ENCODE peak calls at places on chromosome 20, in seven cellular contexts. A is GM12865, S is cardiac muscle cell, B is heart right ventricle, G is fibroblast of mammary gland, L is PC-9, R is brain microvascular endothelial cell. O is an unnamed sample.

GRCh38 chr20:13717631-13718044 is 67.1 kb downstream of the ESF1 start:
- DNase-seq in A (peak; percentile 76), S (no peak), B (no peak), G (peak; percentile 11), L (no peak), R (no peak), O (peak; percentile 73)

GRCh38 chr20:57584768-57585461 is 24.0 kb downstream of the PCK1 start:
- DNase-seq in A (no peak), S (no peak), B (no peak), G (no peak), L (no peak), R (no peak), O (no peak)

GRCh38 chr20:46246527-46246926 is 61.8 kb downstream of the CDH22 start:
- DNase-seq in A (no peak), S (no peak), B (no peak), G (no peak), L (no peak), R (no peak), O (no peak)

GRCh38 chr20:44448753-44449546 is 26.7 kb upstream of the TTPAL start:
- DNase-seq in A (peak; percentile 78), S (no peak), B (no peak), G (peak; percentile 34), L (no peak), R (no peak), O (peak; percentile 35)

GRCh38 chr20:31738729-31739549 is at the start of gene TPX2:
- DNase-seq in A (peak; percentile 96), S (peak; percentile 98), B (peak; percentile 96), G (peak; percentile 97), L (peak; percentile 92), R (peak; percentile 97), O (peak; percentile 97)

GRCh38 chr20:14582855-14583254 is 245.4 kb upstream of the FLRT3 start:
- DNase-seq in A (no peak), S (no peak), B (no peak), G (peak; percentile 58), L (no peak), R (no peak), O (no peak)

GRCh38 chr20:56249244-56249955 is 868 bp downstream of the MC3R start:
- DNase-seq in A (peak; percentile 9), S (no peak), B (no peak), G (peak; percentile 13), L (no peak), R (no peak), O (peak; percentile 28)

GRCh38 chr20:42258568-42258967 is 640.4 kb upstream of the CHD6 start:
- DNase-seq in A (no peak), S (no peak), B (no peak), G (no peak), L (no peak), R (no peak), O (no peak)

GRCh38 chr20:49132995-49133451 is 55.1 kb downstream of the STAU1 start:
- DNase-seq in A (peak; percentile 71), S (peak; percentile 72), B (peak; percentile 58), G (peak; percentile 79), L (peak; percentile 50), R (peak; percentile 45), O (peak; percentile 59)

GRCh38 chr20:57774111-57774880 is 64.5 kb upstream of the PMEPA1 start:
- DNase-seq in A (no peak), S (no peak), B (no peak), G (no peak), L (no peak), R (no peak), O (no peak)

GRCh38 chr20:35871311-35871771 is 83.0 kb downstream of the SCAND1 start:
- DNase-seq in A (no peak), S (no peak), B (peak; percentile 49), G (peak; percentile 56), L (no peak), R (peak; percentile 68), O (no peak)

GRCh38 chr20:4159765-4160490 is 144.6 kb upstream of the RNF24 start:
- DNase-seq in A (no peak), S (no peak), B (no peak), G (no peak), L (no peak), R (no peak), O (no peak)

GRCh38 chr20:53081916-53082863 is 110.0 kb downstream of the TSHZ2 start:
- DNase-seq in A (no peak), S (no peak), B (no peak), G (peak; percentile 22), L (no peak), R (no peak), O (no peak)

GRCh38 chr20:48571945-48572589 is 255.7 kb downstream of the PREX1 start:
- DNase-seq in A (no peak), S (no peak), B (no peak), G (no peak), L (no peak), R (no peak), O (no peak)

GRCh38 chr20:32586291-32586690 is 1.2 kb upstream of the NOL4L start:
- DNase-seq in A (no peak), S (no peak), B (no peak), G (no peak), L (no peak), R (no peak), O (no peak)

GRCh38 chr20:35598476-35598875 is 17.2 kb upstream of the SPAG4 start:
- DNase-seq in A (no peak), S (no peak), B (no peak), G (no peak), L (no peak), R (no peak), O (no peak)

GRCh38 chr20:44745560-44746366 is at the start of gene KCNK15:
- DNase-seq in A (peak; percentile 12), S (peak; percentile 61), B (peak; percentile 32), G (no peak), L (no peak), R (no peak), O (no peak)

GRCh38 chr20:381581-382290 is 1.2 kb downstream of the TRIB3 start:
- DNase-seq in A (peak; percentile 94), S (peak; percentile 51), B (peak; percentile 80), G (peak; percentile 73), L (peak; percentile 65), R (peak; percentile 50), O (peak; percentile 91)

GRCh38 chr20:25294459-25295385 is 46.8 kb downstream of the PYGB start:
- DNase-seq in A (peak; percentile 80), S (peak; percentile 79), B (peak; percentile 54), G (peak; percentile 51), L (no peak), R (peak; percentile 38), O (peak; percentile 78)

GRCh38 chr20:53739799-53740785 is 146.5 kb upstream of the ZNF217 start:
- DNase-seq in A (peak; percentile 80), S (peak; percentile 3), B (no peak), G (no peak), L (no peak), R (no peak), O (peak; percentile 45)

GRCh38 chr20:39376788-39377187 is 414.6 kb downstream of the DHX35 start:
- DNase-seq in A (no peak), S (no peak), B (no peak), G (no peak), L (no peak), R (no peak), O (no peak)

GRCh38 chr20:7108929-7109328 is 341.4 kb downstream of the BMP2 start:
- DNase-seq in A (no peak), S (no peak), B (no peak), G (no peak), L (no peak), R (no peak), O (no peak)

DNA sequence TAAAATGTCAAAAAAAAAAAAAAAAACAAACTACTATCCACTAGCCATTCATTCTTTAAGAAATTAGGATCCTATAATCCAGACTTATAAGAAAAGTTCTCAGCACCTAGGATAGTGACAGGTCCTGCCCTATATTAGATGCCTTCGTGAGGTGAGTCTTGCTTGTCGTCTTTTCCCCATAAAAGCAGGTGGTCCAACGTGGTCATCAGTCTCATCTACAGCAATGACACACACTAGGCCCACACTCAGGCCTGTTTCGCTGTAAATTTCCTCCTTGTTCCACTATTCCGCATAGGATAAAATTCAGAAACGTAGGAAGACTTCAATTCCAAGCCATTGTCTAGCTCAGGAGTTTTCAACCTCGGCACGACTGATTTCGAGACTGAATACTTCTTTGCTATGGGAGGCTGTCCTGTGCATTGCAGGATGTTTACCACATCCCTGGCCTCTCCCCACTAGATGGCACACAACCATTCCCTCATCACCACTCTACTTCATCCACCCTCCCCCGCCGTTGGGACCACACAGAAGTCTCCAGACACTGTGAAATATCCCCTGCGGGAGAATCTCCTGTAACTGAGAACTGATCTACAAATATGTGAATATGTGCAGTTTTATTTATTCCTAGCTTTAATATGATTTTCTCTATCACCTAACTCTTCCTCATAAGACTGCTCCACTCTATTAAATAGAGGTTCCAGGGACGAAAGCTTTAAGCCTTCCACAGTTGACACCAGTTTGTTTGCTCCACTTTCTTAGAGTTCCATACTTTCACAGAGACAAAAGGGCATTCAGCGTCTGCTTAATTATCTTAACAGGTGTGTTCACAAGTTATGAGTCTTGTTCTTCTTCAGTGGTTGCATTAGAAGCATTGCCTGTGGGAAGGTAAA is 346.3 kb downstream of the BMP2 start:
- DNase-seq in A (peak; percentile 2), S (peak; percentile 74), B (peak; percentile 50), G (peak; percentile 15), L (no peak), R (peak; percentile 20), O (no peak)
- TF ChIP-seq CTCF in A (peak; percentile 6), S (peak; percentile 55), B (peak; percentile 70), G (peak; percentile 29), L (no peak), R (peak; percentile 69), O (no peak)

GRCh38 chr20:60206259-60206658 is 248.0 kb downstream of the CDH26 start:
- DNase-seq in A (no peak), S (peak; percentile 27), B (no peak), G (peak; percentile 57), L (no peak), R (peak; percentile 54), O (peak; percentile 39)
- TF ChIP-seq CTCF in A (no peak), S (peak; percentile 10), B (peak; percentile 36), G (peak; percentile 60), L (peak; percentile 51), R (peak; percentile 75), O (no peak)

GRCh38 chr20:63230800-63231268 is 4.9 kb upstream of the BIRC7 start:
- DNase-seq in A (peak; percentile 21), S (peak; percentile 83), B (peak; percentile 47), G (peak; percentile 70), L (no peak), R (peak; percentile 65), O (no peak)
- TF ChIP-seq CTCF in A (peak; percentile 31), S (peak; percentile 80), B (peak; percentile 66), G (peak; percentile 70), L (no peak), R (peak; percentile 88), O (peak; percentile 19)

GRCh38 chr20:11920083-11920482 is 2.4 kb downstream of the BTBD3 start:
- DNase-seq in A (no peak), S (no peak), B (no peak), G (no peak), L (no peak), R (no peak), O (no peak)

GRCh38 chr20:11918280-11918952 is 723 bp downstream of the BTBD3 start:
- DNase-seq in A (no peak), S (no peak), B (no peak), G (no peak), L (no peak), R (no peak), O (no peak)

GRCh38 chr20:11919571-11919970 is 1.9 kb downstream of the BTBD3 start:
- DNase-seq in A (no peak), S (no peak), B (no peak), G (no peak), L (no peak), R (no peak), O (no peak)

GRCh38 chr20:11919046-11919445 is 1.4 kb downstream of the BTBD3 start:
- DNase-seq in A (no peak), S (no peak), B (peak; percentile 67), G (no peak), L (no peak), R (no peak), O (no peak)

GRCh38 chr20:11917663-11918062 is at the start of gene BTBD3:
- DNase-seq in A (no peak), S (peak; percentile 30), B (peak; percentile 83), G (peak; percentile 76), L (no peak), R (peak; percentile 51), O (peak; percentile 34)
- TF ChIP-seq CTCF in A (no peak), S (peak; percentile 12), B (peak; percentile 51), G (no peak), L (no peak), R (peak; percentile 32), O (peak; percentile 11)

O was measured in GM10248.